ENCODE peak calls at places on chromosomes 16 and 17, in four cellular contexts. One of them, this sample, is unnamed. For H3K4me1, the result is how much of the 10 kb centered on the place peaks cover.

GRCh38 chr17:63445571-63446217 is 412 bp downstream of the CYB561 start:
- DNase-seq in upper lobe of left lung: peak
- DNase-seq in IMR-90: no peak
- DNase-seq in adrenal gland: peak
- DNase-seq in this sample: no peak

GRCh38 chr17:38357488-38358123 is 6.0 kb downstream of the SOCS7 start:
- DNase-seq in upper lobe of left lung: no peak
- DNase-seq in adrenal gland: peak
- DNase-seq in IMR-90: no peak
- DNase-seq in this sample: no peak

GRCh38 chr16:57821149-57821971 is 19.1 kb upstream of the KIFC3 start:
- DNase-seq in IMR-90: no peak
- DNase-seq in adrenal gland: no peak
- DNase-seq in upper lobe of left lung: no peak
- DNase-seq in this sample: no peak

GRCh38 chr17:67637901-67638641 is 79.7 kb upstream of the NOL11 start:
- DNase-seq in upper lobe of left lung: peak
- DNase-seq in adrenal gland: peak
- DNase-seq in IMR-90: no peak
- DNase-seq in this sample: no peak

GRCh38 chr16:17691621-17692231 is 221.0 kb upstream of the XYLT1 start:
- DNase-seq in upper lobe of left lung: no peak
- DNase-seq in adrenal gland: no peak
- DNase-seq in IMR-90: no peak
- DNase-seq in this sample: no peak

GRCh38 chr16:66588981-66589713 is 9.9 kb downstream of the CMTM2 start:
- DNase-seq in upper lobe of left lung: peak
- DNase-seq in adrenal gland: peak
- DNase-seq in IMR-90: peak
- DNase-seq in this sample: no peak

GRCh38 chr16:48382131-48382530 is 3.1 kb downstream of the SIAH1 start:
- DNase-seq in IMR-90: no peak
- DNase-seq in adrenal gland: no peak
- DNase-seq in upper lobe of left lung: no peak
- DNase-seq in this sample: no peak

GRCh38 chr17:82013341-82013740 is 9.3 kb downstream of the CENPX start:
- DNase-seq in upper lobe of left lung: no peak
- DNase-seq in IMR-90: peak
- DNase-seq in adrenal gland: no peak
- DNase-seq in this sample: no peak

GRCh38 chr16:31868701-31869167 is 4.9 kb upstream of the ZNF267 start:
- DNase-seq in IMR-90: peak
- DNase-seq in adrenal gland: peak
- DNase-seq in upper lobe of left lung: peak
- DNase-seq in this sample: peak

GRCh38 chr17:58741121-58741625 is 14.5 kb upstream of the PPM1E start:
- DNase-seq in IMR-90: peak
- DNase-seq in adrenal gland: no peak
- DNase-seq in upper lobe of left lung: no peak
- DNase-seq in this sample: peak

GRCh38 chr16:85675528-85675927 is 13.2 kb downstream of the GINS2 start:
- DNase-seq in upper lobe of left lung: no peak
- DNase-seq in IMR-90: peak
- DNase-seq in adrenal gland: no peak
- DNase-seq in this sample: no peak

GRCh38 chr17:29674270-29674669 is 51.6 kb upstream of the CORO6 start:
- DNase-seq in upper lobe of left lung: no peak
- DNase-seq in adrenal gland: no peak
- DNase-seq in IMR-90: no peak
- DNase-seq in this sample: peak

GRCh38 chr17:79002796-79003593 is 6.6 kb downstream of the CANT1 start:
- DNase-seq in upper lobe of left lung: no peak
- DNase-seq in IMR-90: no peak
- DNase-seq in adrenal gland: peak
- DNase-seq in this sample: peak

GRCh38 chr17:38702900-38703741 is 2.0 kb upstream of the MLLT6 start:
- DNase-seq in IMR-90: no peak
- DNase-seq in upper lobe of left lung: peak
- DNase-seq in adrenal gland: no peak
- DNase-seq in this sample: no peak

GRCh38 chr17:44905006-44906000 is 6.1 kb upstream of the EFTUD2 start:
- DNase-seq in upper lobe of left lung: no peak
- DNase-seq in adrenal gland: no peak
- DNase-seq in IMR-90: peak
- DNase-seq in this sample: no peak

GRCh38 chr17:38868095-38868967 is 1.5 kb upstream of the LASP1 start:
- DNase-seq in adrenal gland: peak
- DNase-seq in upper lobe of left lung: no peak
- DNase-seq in IMR-90: peak
- DNase-seq in this sample: peak

GRCh38 chr16:53611151-53611802 is 92.4 kb downstream of the RPGRIP1L start:
- DNase-seq in adrenal gland: no peak
- DNase-seq in IMR-90: no peak
- DNase-seq in upper lobe of left lung: no peak
- DNase-seq in this sample: no peak

GRCh38 chr17:13537211-13537610 is 64.5 kb downstream of the HS3ST3A1 start:
- DNase-seq in upper lobe of left lung: no peak
- DNase-seq in IMR-90: no peak
- DNase-seq in adrenal gland: no peak
- DNase-seq in this sample: no peak

GRCh38 chr17:38746004-38746892 is 1.9 kb downstream of the PCGF2 start:
- DNase-seq in adrenal gland: peak
- DNase-seq in upper lobe of left lung: no peak
- DNase-seq in IMR-90: no peak
- DNase-seq in this sample: no peak

GRCh38 chr17:82932146-82933005 is 92.6 kb upstream of the ZNF750 start:
- DNase-seq in upper lobe of left lung: peak
- DNase-seq in adrenal gland: no peak
- DNase-seq in IMR-90: peak
- DNase-seq in this sample: no peak

GRCh38 chr17:36590082-36590481 is 1.6 kb upstream of the DHRS11 start:
- DNase-seq in IMR-90: peak
- DNase-seq in upper lobe of left lung: no peak
- DNase-seq in adrenal gland: no peak
- DNase-seq in this sample: no peak

GRCh38 chr17:47698749-47699535 is 5.0 kb downstream of the TBKBP1 start:
- DNase-seq in IMR-90: peak
- DNase-seq in adrenal gland: peak
- DNase-seq in upper lobe of left lung: peak
- DNase-seq in this sample: no peak

GRCh38 chr17:45288825-45289224 is 26.9 kb upstream of the SPATA32 start:
- DNase-seq in IMR-90: no peak
- DNase-seq in adrenal gland: no peak
- DNase-seq in upper lobe of left lung: peak
- DNase-seq in this sample: no peak

GRCh38 chr16:1979271-1980025 is 1.8 kb downstream of the NOXO1 start:
- DNase-seq in IMR-90: no peak
- DNase-seq in adrenal gland: no peak
- DNase-seq in upper lobe of left lung: peak
- DNase-seq in this sample: no peak

GRCh38 chr16:68146583-68146982 is 61.4 kb downstream of the NFATC3 start:
- DNase-seq in upper lobe of left lung: no peak
- DNase-seq in adrenal gland: no peak
- DNase-seq in IMR-90: peak
- DNase-seq in this sample: no peak

GRCh38 chr17:76243826-76244679 is 3.8 kb upstream of the RNF157 start:
- DNase-seq in IMR-90: no peak
- DNase-seq in adrenal gland: no peak
- DNase-seq in upper lobe of left lung: no peak
- DNase-seq in this sample: peak

GRCh38 chr16:14286381-14287230 is 215.5 kb downstream of the MRTFB start:
- DNase-seq in adrenal gland: no peak
- DNase-seq in upper lobe of left lung: no peak
- DNase-seq in IMR-90: no peak
- DNase-seq in this sample: peak

GRCh38 chr17:15262291-15263205 is 2.6 kb downstream of the PMP22 start:
- DNase-seq in upper lobe of left lung: peak
- DNase-seq in IMR-90: peak
- DNase-seq in adrenal gland: peak
- DNase-seq in this sample: peak

GRCh38 chr17:65442250-65442649 is 119.2 kb downstream of the AXIN2 start:
- DNase-seq in IMR-90: no peak
- DNase-seq in upper lobe of left lung: no peak
- DNase-seq in adrenal gland: no peak
- DNase-seq in this sample: no peak

GRCh38 chr16:77748426-77748825 is 26.1 kb downstream of the NUDT7 start:
- DNase-seq in adrenal gland: no peak
- DNase-seq in IMR-90: no peak
- DNase-seq in upper lobe of left lung: no peak
- DNase-seq in this sample: no peak

GRCh38 chr16:89102035-89102776 is 8.6 kb downstream of the ACSF3 start:
- DNase-seq in upper lobe of left lung: no peak
- DNase-seq in adrenal gland: no peak
- DNase-seq in IMR-90: no peak
- DNase-seq in this sample: no peak

GRCh38 chr16:86939609-86940008 is 361.3 kb downstream of the FOXL1 start:
- DNase-seq in upper lobe of left lung: no peak
- DNase-seq in adrenal gland: no peak
- DNase-seq in IMR-90: no peak
- DNase-seq in this sample: no peak

GRCh38 chr17:29108806-29109476 is 66.0 kb downstream of the PIPOX start:
- DNase-seq in adrenal gland: no peak
- DNase-seq in IMR-90: no peak
- DNase-seq in upper lobe of left lung: no peak
- DNase-seq in this sample: no peak

GRCh38 chr17:47295037-47295873 is 28.5 kb upstream of the EFCAB13 start:
- DNase-seq in upper lobe of left lung: no peak
- DNase-seq in IMR-90: no peak
- DNase-seq in adrenal gland: no peak
- DNase-seq in this sample: no peak

GRCh38 chr16:2278956-2279800 is 11.3 kb upstream of the RNPS1 start:
- DNase-seq in IMR-90: no peak
- DNase-seq in adrenal gland: no peak
- DNase-seq in upper lobe of left lung: no peak
- DNase-seq in this sample: no peak

GRCh38 chr17:28189667-28190066 is 129.3 kb upstream of the TMEM97 start:
- DNase-seq in IMR-90: no peak
- DNase-seq in adrenal gland: no peak
- DNase-seq in upper lobe of left lung: no peak
- DNase-seq in this sample: no peak

GRCh38 chr16:23479138-23479537 is 26.1 kb upstream of the COG7 start:
- DNase-seq in IMR-90: no peak
- DNase-seq in adrenal gland: no peak
- DNase-seq in upper lobe of left lung: no peak
- DNase-seq in this sample: no peak

GRCh38 chr17:27802033-27802432 is 1.7 kb upstream of the NOS2 start:
- DNase-seq in adrenal gland: no peak
- DNase-seq in upper lobe of left lung: no peak
- DNase-seq in IMR-90: no peak
- DNase-seq in this sample: no peak

GRCh38 chr17:42009170-42009569 is 8.1 kb downstream of the DNAJC7 start:
- DNase-seq in upper lobe of left lung: no peak
- DNase-seq in adrenal gland: no peak
- DNase-seq in IMR-90: no peak
- DNase-seq in this sample: no peak
- TF ChIP-seq CTCF in upper lobe of left lung: no peak
- TF ChIP-seq CTCF in adrenal gland: peak
- TF ChIP-seq CTCF in IMR-90: peak
- TF ChIP-seq CTCF in this sample: no peak

GRCh38 chr17:18257747-18258355 is 687 bp downstream of the FLII start:
- DNase-seq in IMR-90: peak
- DNase-seq in upper lobe of left lung: peak
- DNase-seq in adrenal gland: peak
- DNase-seq in this sample: peak
- TF ChIP-seq POLR2A in IMR-90: no peak
- TF ChIP-seq POLR2A in upper lobe of left lung: no peak
- TF ChIP-seq POLR2A in adrenal gland: peak
- TF ChIP-seq POLR2A in this sample: no peak

DNA sequence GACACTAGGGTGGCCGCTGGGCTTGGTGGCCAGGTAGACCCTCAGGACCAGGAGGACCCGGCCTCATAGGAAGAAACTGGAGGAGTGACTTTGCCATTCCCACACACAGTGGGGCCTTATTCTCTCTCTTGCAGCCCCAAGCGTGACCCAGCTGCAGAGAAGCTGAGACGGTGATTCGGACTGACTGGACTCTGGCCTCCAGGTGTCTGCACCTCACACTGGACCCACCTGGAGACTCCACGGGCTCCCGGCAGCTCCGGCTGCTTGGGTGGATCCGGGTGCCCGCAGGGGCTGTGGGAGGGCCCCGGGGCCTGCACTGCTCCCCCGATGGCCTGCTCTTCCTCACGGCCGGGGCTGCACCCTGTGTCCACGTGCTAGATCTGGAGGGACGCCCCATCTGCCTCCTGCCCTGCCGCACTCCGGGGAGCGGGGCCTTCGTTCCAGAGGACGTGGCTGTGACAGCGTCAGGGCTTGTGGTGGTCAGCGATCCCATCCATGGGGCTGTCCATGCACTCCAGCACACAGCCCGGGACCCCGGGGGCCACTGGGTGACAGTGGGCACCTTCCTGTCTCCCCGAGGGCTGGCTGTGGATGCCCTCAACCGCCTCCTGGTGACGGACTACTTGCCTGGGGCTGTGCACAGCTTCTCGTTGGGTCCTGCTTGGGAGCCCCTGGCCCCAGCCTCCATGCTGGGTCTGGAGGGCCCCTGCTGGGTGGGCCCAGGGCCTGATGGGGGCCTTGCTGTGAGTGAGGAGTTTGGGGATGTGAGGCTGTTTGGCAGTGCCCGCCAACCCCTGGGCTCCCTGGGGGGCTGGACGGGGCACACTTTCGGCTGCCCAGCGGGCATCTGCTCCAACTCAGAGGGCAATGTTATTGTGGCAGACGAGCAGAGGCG is 804 bp downstream of the NHLRC4 start:
- DNase-seq in IMR-90: no peak
- DNase-seq in upper lobe of left lung: no peak
- DNase-seq in adrenal gland: no peak
- DNase-seq in this sample: no peak
- H3K4me1 ChIP-seq in IMR-90: under half
- H3K4me1 ChIP-seq in upper lobe of left lung: under half
- H3K4me1 ChIP-seq in adrenal gland: under half
- H3K4me1 ChIP-seq in this sample: under half

DNA sequence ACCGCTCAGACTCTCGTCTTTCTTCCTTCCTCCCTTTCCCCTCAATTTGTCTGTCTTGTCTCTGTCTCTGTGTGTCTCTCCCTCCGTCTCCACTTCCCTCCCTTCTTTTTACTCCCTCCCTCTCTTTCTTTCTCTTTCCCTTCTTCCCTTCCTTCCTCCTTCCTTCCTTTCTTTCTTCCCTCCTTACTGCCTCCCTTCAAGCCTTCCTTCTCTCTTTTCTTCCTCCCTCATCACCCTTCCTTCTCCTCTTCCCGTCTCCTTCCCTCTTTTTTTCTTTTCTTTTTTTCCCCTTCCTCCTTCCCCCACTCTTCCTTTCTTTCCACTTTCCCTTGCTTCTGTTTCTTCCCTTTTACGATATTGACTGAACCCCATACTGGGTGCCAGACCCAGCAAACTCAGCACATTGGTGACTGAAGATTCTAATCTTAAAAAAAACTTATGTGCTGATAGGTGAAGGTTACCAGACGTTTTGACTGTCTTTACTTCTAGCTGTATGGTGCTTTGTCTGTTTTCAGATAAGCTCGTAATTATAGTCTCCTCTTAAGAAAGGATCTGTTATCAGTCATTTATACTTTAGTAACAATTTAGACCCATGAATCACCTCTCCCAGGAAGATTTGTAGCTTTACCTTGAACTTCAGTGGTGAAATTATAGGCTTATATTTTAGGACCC is 481 bp upstream of the BRD7 start:
- DNase-seq in upper lobe of left lung: no peak
- DNase-seq in adrenal gland: no peak
- DNase-seq in IMR-90: no peak
- DNase-seq in this sample: no peak
- TF ChIP-seq CTCF in upper lobe of left lung: no peak
- TF ChIP-seq CTCF in adrenal gland: no peak
- TF ChIP-seq CTCF in IMR-90: no peak
- TF ChIP-seq CTCF in this sample: no peak

This sample was measured in gastrocnemius medialis.